ENCODE peak calls at places on chromosomes 5 and 9, in six cellular contexts. One of them, this sample, is unnamed.

GRCh38 chr5:64727150-64727549 is 36.8 kb downstream of the SHISAL2B start:
- DNase-seq in sigmoid colon: no peak
- DNase-seq in HCT116: no peak
- DNase-seq in heart left ventricle: no peak
- DNase-seq in K562: no peak
- DNase-seq in ovary: no peak
- DNase-seq in this sample: no peak

GRCh38 chr5:180436936-180437335 is 57.2 kb upstream of the CNOT6 start:
- DNase-seq in ovary: no peak
- DNase-seq in HCT116: no peak
- DNase-seq in heart left ventricle: no peak
- DNase-seq in K562: no peak
- DNase-seq in sigmoid colon: no peak
- DNase-seq in this sample: no peak

GRCh38 chr5:126339215-126339805 is 83.9 kb upstream of the GRAMD2B start:
- DNase-seq in HCT116: peak; percentile 54
- DNase-seq in heart left ventricle: no peak
- DNase-seq in ovary: peak; percentile 65
- DNase-seq in sigmoid colon: no peak
- DNase-seq in K562: peak; percentile 38
- DNase-seq in this sample: peak; percentile 76

GRCh38 chr5:139222346-139222745 is 24.2 kb upstream of the SIL1 start:
- DNase-seq in heart left ventricle: no peak
- DNase-seq in sigmoid colon: no peak
- DNase-seq in HCT116: no peak
- DNase-seq in ovary: no peak
- DNase-seq in K562: no peak
- DNase-seq in this sample: no peak

GRCh38 chr5:150611026-150611425 is 29.4 kb upstream of the SYNPO start:
- DNase-seq in heart left ventricle: peak; percentile 28
- DNase-seq in HCT116: no peak
- DNase-seq in sigmoid colon: no peak
- DNase-seq in K562: no peak
- DNase-seq in ovary: no peak
- DNase-seq in this sample: no peak

GRCh38 chr9:69671904-69672827 is at the start of gene APBA1:
- DNase-seq in ovary: peak; percentile 80
- DNase-seq in sigmoid colon: peak; percentile 80
- DNase-seq in K562: peak; percentile 19
- DNase-seq in heart left ventricle: peak; percentile 57
- DNase-seq in HCT116: no peak
- DNase-seq in this sample: peak; percentile 80

GRCh38 chr9:114899461-114899860 is 30.9 kb downstream of the TNFSF8 start:
- DNase-seq in HCT116: no peak
- DNase-seq in heart left ventricle: no peak
- DNase-seq in K562: no peak
- DNase-seq in ovary: no peak
- DNase-seq in sigmoid colon: no peak
- DNase-seq in this sample: no peak

GRCh38 chr9:71604197-71605063 is 163.9 kb downstream of the CEMIP2 start:
- DNase-seq in HCT116: peak; percentile 37
- DNase-seq in ovary: peak; percentile 59
- DNase-seq in sigmoid colon: peak; percentile 83
- DNase-seq in heart left ventricle: peak; percentile 78
- DNase-seq in K562: peak; percentile 57
- DNase-seq in this sample: peak; percentile 84

GRCh38 chr9:82560457-82560904 is 502.5 kb downstream of the RASEF start:
- DNase-seq in heart left ventricle: no peak
- DNase-seq in ovary: no peak
- DNase-seq in K562: no peak
- DNase-seq in HCT116: no peak
- DNase-seq in sigmoid colon: no peak
- DNase-seq in this sample: no peak

GRCh38 chr5:80245986-80246781 is 9.7 kb downstream of the SERINC5 start:
- DNase-seq in sigmoid colon: no peak
- DNase-seq in HCT116: no peak
- DNase-seq in K562: no peak
- DNase-seq in heart left ventricle: no peak
- DNase-seq in ovary: no peak
- DNase-seq in this sample: no peak

GRCh38 chr5:90548069-90548593 is 10.5 kb upstream of the ADGRV1 start:
- DNase-seq in heart left ventricle: peak; percentile 28
- DNase-seq in HCT116: peak; percentile 42
- DNase-seq in K562: peak; percentile 65
- DNase-seq in sigmoid colon: no peak
- DNase-seq in ovary: no peak
- DNase-seq in this sample: no peak

GRCh38 chr5:19853616-19854240 is 134.3 kb downstream of the CDH18 start:
- DNase-seq in HCT116: no peak
- DNase-seq in sigmoid colon: no peak
- DNase-seq in ovary: no peak
- DNase-seq in heart left ventricle: no peak
- DNase-seq in K562: no peak
- DNase-seq in this sample: no peak

GRCh38 chr9:33139421-33140228 is 27.5 kb downstream of the B4GALT1 start:
- DNase-seq in HCT116: no peak
- DNase-seq in sigmoid colon: peak; percentile 93
- DNase-seq in K562: no peak
- DNase-seq in heart left ventricle: peak; percentile 91
- DNase-seq in ovary: peak; percentile 87
- DNase-seq in this sample: peak; percentile 96

GRCh38 chr9:124010303-124010664 is 1.3 kb upstream of the LHX2 start:
- DNase-seq in ovary: no peak
- DNase-seq in heart left ventricle: no peak
- DNase-seq in sigmoid colon: no peak
- DNase-seq in HCT116: no peak
- DNase-seq in K562: no peak
- DNase-seq in this sample: no peak
- H3K27me3 ChIP-seq in ovary: peaks cover 12% of the 10 kb centered on the region
- H3K27me3 ChIP-seq in heart left ventricle: peaks cover 87% of the 10 kb centered on the region
- H3K27me3 ChIP-seq in sigmoid colon: peaks cover 99% of the 10 kb centered on the region
- H3K27me3 ChIP-seq in HCT116: peaks cover 38% of the 10 kb centered on the region
- H3K27me3 ChIP-seq in K562: peaks cover 62% of the 10 kb centered on the region
- H3K27me3 ChIP-seq in this sample: peaks cover 10% of the 10 kb centered on the region

GRCh38 chr5:111755942-111756353 is 1.0 kb downstream of the NREP start:
- DNase-seq in HCT116: no peak
- DNase-seq in ovary: no peak
- DNase-seq in sigmoid colon: no peak
- DNase-seq in K562: no peak
- DNase-seq in heart left ventricle: no peak
- DNase-seq in this sample: no peak

GRCh38 chr5:111758284-111758628 is 1.3 kb upstream of the NREP start:
- DNase-seq in ovary: no peak
- DNase-seq in K562: no peak
- DNase-seq in HCT116: no peak
- DNase-seq in sigmoid colon: no peak
- DNase-seq in heart left ventricle: no peak
- DNase-seq in this sample: no peak

GRCh38 chr5:111755264-111755941 is 1.6 kb downstream of the NREP start:
- DNase-seq in K562: no peak
- DNase-seq in heart left ventricle: no peak
- DNase-seq in ovary: no peak
- DNase-seq in HCT116: no peak
- DNase-seq in sigmoid colon: no peak
- DNase-seq in this sample: no peak

GRCh38 chr5:111757582-111758283 is 739 bp upstream of the NREP start:
- DNase-seq in heart left ventricle: peak; percentile 98
- DNase-seq in ovary: peak; percentile 87
- DNase-seq in sigmoid colon: peak; percentile 98
- DNase-seq in K562: peak; percentile 61
- DNase-seq in HCT116: peak; percentile 55
- DNase-seq in this sample: peak; percentile 93

DNA sequence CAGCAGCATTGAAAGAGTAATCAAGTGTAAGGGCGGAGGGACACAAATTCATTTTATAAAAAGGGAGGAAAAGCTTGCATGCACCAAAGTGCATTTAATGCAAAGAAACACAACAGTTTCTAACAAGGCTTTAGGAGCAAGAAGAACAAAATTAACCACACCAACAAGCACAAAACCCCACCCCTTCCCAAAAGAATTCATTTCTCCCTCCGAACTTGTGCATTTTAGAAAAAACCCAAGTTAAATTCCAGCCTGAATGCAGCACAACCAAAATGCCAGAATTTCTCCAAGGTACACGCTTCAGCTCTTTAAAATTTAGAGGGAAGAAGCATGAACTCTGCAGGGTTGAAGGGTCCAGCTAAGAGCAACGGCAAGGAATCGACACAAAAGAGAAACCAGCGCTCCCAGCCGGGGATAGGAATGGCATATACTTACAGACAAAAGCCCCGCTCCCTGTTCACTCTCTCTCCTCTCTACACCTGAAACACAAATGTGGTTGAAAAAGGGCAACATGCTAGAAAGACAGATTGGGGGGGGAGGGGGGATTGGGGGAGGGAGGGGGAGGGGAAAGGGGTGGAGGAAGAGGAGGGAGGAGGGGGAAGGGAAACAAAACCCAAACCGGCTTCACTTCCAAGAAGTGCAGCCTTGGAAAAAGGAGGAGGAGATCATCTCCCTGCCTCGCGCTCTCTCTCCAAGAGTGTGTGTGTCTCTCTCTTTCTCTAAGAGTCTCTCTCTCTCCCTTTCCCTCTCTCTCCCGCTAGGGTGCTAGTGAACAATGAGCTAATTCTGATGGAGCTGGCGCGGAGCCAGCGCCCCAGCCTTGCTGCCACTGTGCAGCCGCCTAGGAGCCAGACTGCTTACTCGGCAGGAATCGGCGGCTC is at the start of gene NREP:
- DNase-seq in K562: peak; percentile 73
- DNase-seq in ovary: peak; percentile 90
- DNase-seq in heart left ventricle: peak; percentile 95
- DNase-seq in HCT116: peak; percentile 71
- DNase-seq in sigmoid colon: peak; percentile 96
- DNase-seq in this sample: peak; percentile 93
- TF ChIP-seq POLR2A in K562: no peak
- TF ChIP-seq POLR2A in ovary: peak; percentile 36
- TF ChIP-seq POLR2A in heart left ventricle: no peak
- TF ChIP-seq POLR2A in HCT116: no peak
- TF ChIP-seq POLR2A in sigmoid colon: peak; percentile 47
- TF ChIP-seq POLR2A in this sample: no peak

GRCh38 chr5:149202910-149203451 is 61.7 kb downstream of the ABLIM3 start:
- DNase-seq in heart left ventricle: no peak
- DNase-seq in HCT116: no peak
- DNase-seq in ovary: no peak
- DNase-seq in K562: no peak
- DNase-seq in sigmoid colon: no peak
- DNase-seq in this sample: no peak
- TF ChIP-seq CTCF in heart left ventricle: no peak
- TF ChIP-seq CTCF in HCT116: no peak
- TF ChIP-seq CTCF in ovary: no peak
- TF ChIP-seq CTCF in K562: no peak
- TF ChIP-seq CTCF in sigmoid colon: no peak
- TF ChIP-seq CTCF in this sample: no peak

GRCh38 chr9:88936668-88937067 is 54.6 kb upstream of the S1PR3 start:
- DNase-seq in sigmoid colon: no peak
- DNase-seq in K562: no peak
- DNase-seq in HCT116: no peak
- DNase-seq in ovary: peak; percentile 47
- DNase-seq in heart left ventricle: no peak
- DNase-seq in this sample: no peak

GRCh38 chr9:88936132-88936531 is 55.1 kb upstream of the S1PR3 start:
- DNase-seq in ovary: no peak
- DNase-seq in heart left ventricle: no peak
- DNase-seq in HCT116: no peak
- DNase-seq in K562: no peak
- DNase-seq in sigmoid colon: no peak
- DNase-seq in this sample: no peak

GRCh38 chr9:88930716-88931115 is 60.6 kb upstream of the S1PR3 start:
- DNase-seq in sigmoid colon: no peak
- DNase-seq in K562: no peak
- DNase-seq in HCT116: no peak
- DNase-seq in heart left ventricle: no peak
- DNase-seq in ovary: no peak
- DNase-seq in this sample: no peak

GRCh38 chr9:88932766-88933165 is 58.5 kb upstream of the S1PR3 start:
- DNase-seq in ovary: no peak
- DNase-seq in HCT116: no peak
- DNase-seq in K562: peak; percentile 38
- DNase-seq in sigmoid colon: no peak
- DNase-seq in heart left ventricle: no peak
- DNase-seq in this sample: peak; percentile 71

DNA sequence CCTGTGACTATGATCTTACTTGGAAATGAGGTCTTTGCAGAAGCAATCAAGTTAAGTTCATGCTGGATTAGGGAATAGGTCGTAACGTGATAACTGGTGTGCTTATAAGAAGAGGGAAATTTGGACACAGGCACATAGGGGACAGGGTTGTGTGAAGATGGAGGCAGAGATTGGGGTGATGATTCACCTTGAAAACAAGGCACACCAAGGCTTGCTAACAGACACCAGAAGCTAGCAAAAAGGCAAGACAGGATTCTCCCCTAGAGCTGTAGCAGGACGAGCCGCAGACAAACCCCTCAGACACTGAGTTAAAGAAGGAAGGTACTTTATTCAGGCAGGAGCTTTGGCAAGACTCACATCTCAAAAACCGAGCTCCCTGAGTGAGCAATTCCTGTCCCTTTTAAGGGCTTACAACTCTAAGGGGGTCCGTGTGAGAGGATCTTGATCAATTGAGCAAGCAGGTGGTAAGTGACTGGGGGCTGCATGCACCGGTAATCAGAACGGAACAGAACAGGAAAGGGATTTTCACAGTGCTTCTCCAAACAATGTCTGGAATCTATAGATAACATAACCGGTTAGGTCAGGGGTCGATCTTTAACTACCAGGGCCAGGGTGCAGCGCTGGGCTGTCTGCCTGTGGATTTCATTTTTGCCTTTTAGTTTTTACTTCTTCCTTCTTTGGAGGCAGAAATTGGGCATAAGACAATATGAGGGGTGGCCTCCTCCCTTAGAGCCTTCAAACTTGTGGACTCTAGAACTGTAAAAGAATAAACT is 57.5 kb upstream of the S1PR3 start:
- DNase-seq in HCT116: no peak
- DNase-seq in sigmoid colon: no peak
- DNase-seq in K562: no peak
- DNase-seq in heart left ventricle: no peak
- DNase-seq in ovary: no peak
- DNase-seq in this sample: no peak
- H3K27me3 ChIP-seq in HCT116: no peaks in the 10 kb centered on the region
- H3K27me3 ChIP-seq in sigmoid colon: no peaks in the 10 kb centered on the region
- H3K27me3 ChIP-seq in K562: no peaks in the 10 kb centered on the region
- H3K27me3 ChIP-seq in heart left ventricle: no peaks in the 10 kb centered on the region
- H3K27me3 ChIP-seq in ovary: no peaks in the 10 kb centered on the region
- H3K27me3 ChIP-seq in this sample: no peaks in the 10 kb centered on the region

GRCh38 chr5:172771439-172772111 is 580 bp upstream of the DUSP1 start:
- DNase-seq in HCT116: no peak
- DNase-seq in ovary: no peak
- DNase-seq in heart left ventricle: no peak
- DNase-seq in sigmoid colon: no peak
- DNase-seq in K562: no peak
- DNase-seq in this sample: peak; percentile 34
- TF ChIP-seq POLR2A in HCT116: no peak
- TF ChIP-seq POLR2A in ovary: no peak
- TF ChIP-seq POLR2A in heart left ventricle: no peak
- TF ChIP-seq POLR2A in sigmoid colon: no peak
- TF ChIP-seq POLR2A in K562: no peak
- TF ChIP-seq POLR2A in this sample: no peak

GRCh38 chr9:116072046-116072445 is 81.5 kb upstream of the PAPPA start:
- DNase-seq in ovary: no peak
- DNase-seq in heart left ventricle: no peak
- DNase-seq in sigmoid colon: no peak
- DNase-seq in HCT116: no peak
- DNase-seq in K562: no peak
- DNase-seq in this sample: no peak
- TF ChIP-seq CTCF in ovary: no peak
- TF ChIP-seq CTCF in heart left ventricle: no peak
- TF ChIP-seq CTCF in sigmoid colon: no peak
- TF ChIP-seq CTCF in HCT116: no peak
- TF ChIP-seq CTCF in K562: no peak
- TF ChIP-seq CTCF in this sample: no peak

GRCh38 chr9:106309925-106310324 is 553.0 kb upstream of the ZNF462 start:
- DNase-seq in ovary: no peak
- DNase-seq in HCT116: no peak
- DNase-seq in sigmoid colon: no peak
- DNase-seq in K562: no peak
- DNase-seq in heart left ventricle: no peak
- DNase-seq in this sample: no peak
- H3K27me3 ChIP-seq in ovary: no peaks in the 10 kb centered on the region
- H3K27me3 ChIP-seq in HCT116: no peaks in the 10 kb centered on the region
- H3K27me3 ChIP-seq in sigmoid colon: no peaks in the 10 kb centered on the region
- H3K27me3 ChIP-seq in K562: no peaks in the 10 kb centered on the region
- H3K27me3 ChIP-seq in heart left ventricle: no peaks in the 10 kb centered on the region
- H3K27me3 ChIP-seq in this sample: no peaks in the 10 kb centered on the region